ENCODE peak calls at places on chromosomes 6 and 20, in seven cellular contexts. L is IMR-90, C is A549, S is MM.1S, I is GM23248, A is astrocyte, F is hepatocyte. K is an unnamed sample.

GRCh38 chr20:35467339-35468224 is 12.2 kb downstream of the CEP250 start:
- DNase-seq in L (peak), C (peak), S (no peak), I (no peak), A (peak), F (peak), K (no peak)

GRCh38 chr6:91098006-91098405 is 511.1 kb upstream of the MAP3K7 start:
- DNase-seq in L (no peak), C (no peak), S (no peak), I (no peak), A (no peak), F (peak), K (no peak)

GRCh38 chr6:152218887-152219286 is 411.4 kb downstream of the ESR1 start:
- DNase-seq in L (no peak), C (no peak), S (no peak), I (no peak), A (no peak), F (no peak), K (no peak)

GRCh38 chr6:71468841-71469750 is 180.5 kb downstream of the OGFRL1 start:
- DNase-seq in L (peak), C (no peak), S (no peak), I (peak), A (peak), F (no peak), K (peak)

GRCh38 chr20:48761023-48761785 is 66.6 kb downstream of the PREX1 start:
- DNase-seq in L (no peak), C (no peak), S (no peak), I (no peak), A (no peak), F (no peak), K (peak)

GRCh38 chr20:46118481-46119020 is 437 bp downstream of the CD40 start:
- DNase-seq in L (no peak), C (no peak), S (peak), I (no peak), A (no peak), F (no peak), K (no peak)

GRCh38 chr20:34711813-34712430 is 7.8 kb downstream of the TP53INP2 start:
- DNase-seq in L (no peak), C (no peak), S (no peak), I (no peak), A (no peak), F (no peak), K (peak)

GRCh38 chr6:81838724-81839425 is 86.4 kb upstream of the TENT5A start:
- DNase-seq in L (no peak), C (peak), S (no peak), I (peak), A (no peak), F (no peak), K (peak)

GRCh38 chr20:6767536-6768227 is at the start of gene BMP2:
- DNase-seq in L (peak), C (peak), S (peak), I (peak), A (peak), F (peak), K (peak)

GRCh38 chr6:39357998-39358686 is 35.6 kb upstream of the KCNK16 start:
- DNase-seq in L (peak), C (no peak), S (no peak), I (peak), A (peak), F (peak), K (peak)

GRCh38 chr20:54848984-54849538 is 373.7 kb downstream of the DOK5 start:
- DNase-seq in L (no peak), C (no peak), S (no peak), I (no peak), A (no peak), F (no peak), K (no peak)

GRCh38 chr20:62572980-62573379 is 69.3 kb upstream of the SLCO4A1 start:
- DNase-seq in L (no peak), C (no peak), S (no peak), I (no peak), A (no peak), F (no peak), K (no peak)

GRCh38 chr6:131036616-131037015 is 26.4 kb downstream of the EPB41L2 start:
- DNase-seq in L (no peak), C (no peak), S (no peak), I (no peak), A (no peak), F (no peak), K (no peak)

GRCh38 chr6:131039345-131039680 is 23.7 kb downstream of the EPB41L2 start:
- DNase-seq in L (no peak), C (no peak), S (no peak), I (no peak), A (no peak), F (no peak), K (no peak)

GRCh38 chr6:131037194-131037897 is 25.7 kb downstream of the EPB41L2 start:
- DNase-seq in L (no peak), C (no peak), S (no peak), I (no peak), A (no peak), F (no peak), K (no peak)

GRCh38 chr6:131036143-131036542 is 26.9 kb downstream of the EPB41L2 start:
- DNase-seq in L (no peak), C (no peak), S (no peak), I (no peak), A (no peak), F (no peak), K (no peak)

GRCh38 chr6:131038612-131039344 is 24.3 kb downstream of the EPB41L2 start:
- DNase-seq in L (peak), C (no peak), S (no peak), I (peak), A (peak), F (no peak), K (peak)
- H3K4me2 ChIP-seq in L (peak), C (peak), S (no peak), I (peak), A (peak), F (peak), K (peak)

GRCh38 chr20:39397646-39398045 is 435.5 kb downstream of the DHX35 start:
- DNase-seq in L (no peak), C (no peak), S (no peak), I (no peak), A (no peak), F (no peak), K (no peak)
- H3K4me2 ChIP-seq in L (no peak), C (no peak), S (no peak), I (no peak), A (no peak), F (no peak), K (no peak)

DNA sequence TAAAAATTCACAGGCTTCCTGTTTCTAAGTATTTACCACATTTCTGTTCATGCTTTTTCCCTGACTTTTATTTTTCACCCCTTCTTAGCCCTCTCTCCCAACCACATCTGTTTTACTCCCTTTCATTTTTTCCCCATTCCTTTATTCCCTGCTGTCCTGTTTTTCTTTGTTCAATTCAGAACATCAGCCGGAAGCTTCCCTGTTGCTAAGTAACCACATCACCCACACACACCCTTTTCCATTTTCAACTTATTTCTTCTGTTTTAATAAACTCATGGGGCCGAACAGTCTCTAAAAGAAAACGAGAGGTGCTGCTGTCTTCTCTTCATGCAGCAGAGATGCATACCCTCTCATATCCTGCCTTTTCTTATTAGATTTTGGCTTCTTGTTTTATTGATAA is 53.5 kb upstream of the CEP85L start:
- DNase-seq in L (no peak), C (no peak), S (no peak), I (peak), A (no peak), F (no peak), K (no peak)
- H3K4me2 ChIP-seq in L (no peak), C (no peak), S (peak), I (peak), A (peak), F (no peak), K (peak)

GRCh38 chr6:37706749-37707148 is 9.1 kb upstream of the MDGA1 start:
- DNase-seq in L (no peak), C (no peak), S (no peak), I (no peak), A (no peak), F (no peak), K (no peak)

GRCh38 chr6:37702314-37702713 is 4.6 kb upstream of the MDGA1 start:
- DNase-seq in L (no peak), C (no peak), S (no peak), I (no peak), A (no peak), F (no peak), K (no peak)

GRCh38 chr6:37704066-37704465 is 6.4 kb upstream of the MDGA1 start:
- DNase-seq in L (no peak), C (no peak), S (no peak), I (no peak), A (no peak), F (no peak), K (peak)

GRCh38 chr6:37704923-37705238 is 7.2 kb upstream of the MDGA1 start:
- DNase-seq in L (no peak), C (no peak), S (no peak), I (no peak), A (no peak), F (no peak), K (no peak)

DNA sequence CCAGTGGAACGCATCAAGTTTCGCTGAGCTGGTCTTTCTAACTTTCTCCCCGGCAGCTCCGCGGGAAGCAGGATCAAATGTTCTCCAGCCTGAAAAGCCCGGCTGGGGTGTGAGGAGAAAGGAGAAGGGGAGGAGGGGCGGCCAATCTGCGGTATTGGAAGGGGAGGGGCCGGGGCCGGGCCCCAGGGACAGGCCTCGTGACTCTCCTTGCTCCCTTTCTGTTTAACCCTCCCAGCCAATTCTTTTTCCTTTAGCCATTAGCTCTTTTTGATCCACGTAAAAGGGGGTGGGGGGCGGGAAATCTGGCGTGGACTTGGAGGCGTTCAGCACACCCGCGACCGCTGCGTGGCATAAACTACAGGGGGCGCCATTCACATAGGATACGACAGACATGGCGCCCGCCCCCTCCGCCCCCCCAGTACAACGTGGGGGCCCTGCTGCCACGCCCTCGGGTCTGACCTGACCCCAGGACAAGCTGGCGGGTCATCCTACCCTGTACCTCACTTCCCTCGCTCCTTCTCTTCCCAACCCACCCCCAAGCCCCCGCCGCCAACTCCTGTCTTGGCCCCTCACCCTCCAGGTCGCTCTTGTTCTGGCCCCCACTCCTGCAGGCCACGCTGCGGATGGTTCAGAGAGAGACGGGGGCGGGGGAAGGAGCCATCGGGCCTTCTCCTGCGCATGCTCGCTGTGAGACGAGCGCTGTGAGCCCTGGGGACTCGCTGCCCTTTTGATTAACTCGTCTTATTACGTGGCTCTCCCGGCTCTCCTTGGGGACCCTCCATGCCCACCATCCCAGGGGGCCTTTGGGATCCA is 7.8 kb upstream of the MDGA1 start:
- DNase-seq in L (peak), C (peak), S (peak), I (peak), A (peak), F (peak), K (peak)
- H3K4me2 ChIP-seq in L (peak), C (peak), S (peak), I (peak), A (peak), F (peak), K (peak)

GRCh38 chr20:17964073-17964472 is 4.5 kb downstream of the SNX5 start:
- DNase-seq in L (no peak), C (no peak), S (no peak), I (no peak), A (no peak), F (no peak), K (no peak)
- H3K4me2 ChIP-seq in L (no peak), C (peak), S (peak), I (no peak), A (peak), F (peak), K (peak)

K was measured in osteoblast.